ENCODE peak calls at places on chromosomes 6 and 20, in five cellular contexts. J is GF-D8; Y is left cardiac atrium; A is stimulated activated effector memory CD8-positive, alpha-beta T cell treated with anti-CD3 and anti-CD28 coated beads, Interleukin-12 subunit alpha, Interleukin-12 subunit beta, amount 100 ng/mL, for 72 hours; G is cardiac septum. I is an unnamed sample.

GRCh38 chr20:62485062-62485700 is 9.4 kb upstream of the GATA5 start:
- DNase-seq in J (no peak), Y (peak; percentile 75), A (no peak), G (no peak), I (no peak)

GRCh38 chr6:1895721-1896120 is 286.0 kb downstream of the FOXC1 start:
- DNase-seq in J (no peak), Y (no peak), A (no peak), G (no peak), I (no peak)

GRCh38 chr20:48335421-48336090 is 492.2 kb downstream of the PREX1 start:
- DNase-seq in J (no peak), Y (no peak), A (no peak), G (no peak), I (no peak)

GRCh38 chr6:33299237-33299944 is 649 bp upstream of the RGL2 start:
- DNase-seq in J (peak; percentile 86), Y (peak; percentile 95), A (peak; percentile 85), G (peak; percentile 96), I (peak; percentile 96)

GRCh38 chr6:50952092-50952932 is 133.6 kb downstream of the TFAP2B start:
- DNase-seq in J (no peak), Y (no peak), A (no peak), G (no peak), I (no peak)

GRCh38 chr20:50426865-50427739 is 83.1 kb upstream of the PTPN1 start:
- DNase-seq in J (no peak), Y (no peak), A (no peak), G (no peak), I (no peak)

GRCh38 chr6:33592595-33593413 is 12.7 kb upstream of the BAK1 start:
- DNase-seq in J (no peak), Y (no peak), A (no peak), G (no peak), I (no peak)

GRCh38 chr6:37868447-37868825 is 48.9 kb downstream of the ZFAND3 start:
- DNase-seq in J (no peak), Y (no peak), A (no peak), G (no peak), I (no peak)

GRCh38 chr6:168157272-168158007 is 78.4 kb upstream of the FRMD1 start:
- DNase-seq in J (no peak), Y (no peak), A (no peak), G (no peak), I (peak; percentile 74)

GRCh38 chr6:81450180-81450579 is 302.3 kb downstream of the TENT5A start:
- DNase-seq in J (no peak), Y (no peak), A (no peak), G (no peak), I (no peak)

GRCh38 chr6:53854843-53855567 is 60.2 kb downstream of the LRRC1 start:
- DNase-seq in J (no peak), Y (no peak), A (no peak), G (no peak), I (no peak)

GRCh38 chr6:20907486-20908071 is 373.3 kb downstream of the CDKAL1 start:
- DNase-seq in J (no peak), Y (no peak), A (no peak), G (no peak), I (no peak)

GRCh38 chr20:43988867-43989266 is 74.2 kb downstream of the TOX2 start:
- DNase-seq in J (no peak), Y (no peak), A (no peak), G (no peak), I (no peak)

GRCh38 chr20:23200914-23201313 is 114.8 kb upstream of the CD93 start:
- DNase-seq in J (no peak), Y (peak; percentile 28), A (no peak), G (no peak), I (no peak)

GRCh38 chr6:123925360-123925759 is 121.7 kb downstream of the NKAIN2 start:
- DNase-seq in J (no peak), Y (no peak), A (no peak), G (no peak), I (no peak)

GRCh38 chr6:7996538-7997225 is 67.5 kb downstream of the BLOC1S5 start:
- DNase-seq in J (no peak), Y (no peak), A (no peak), G (no peak), I (peak; percentile 73)

GRCh38 chr20:32538526-32538918 is 46.6 kb downstream of the NOL4L start:
- DNase-seq in J (no peak), Y (no peak), A (no peak), G (no peak), I (no peak)

GRCh38 chr20:63641146-63641791 is 12.0 kb downstream of the STMN3 start:
- DNase-seq in J (no peak), Y (no peak), A (no peak), G (no peak), I (no peak)

GRCh38 chr6:82622461-82622860 is 258.8 kb downstream of the TPBG start:
- DNase-seq in J (no peak), Y (no peak), A (no peak), G (no peak), I (no peak)

GRCh38 chr6:84249724-84250123 is 22.3 kb upstream of the CEP162 start:
- DNase-seq in J (no peak), Y (no peak), A (no peak), G (no peak), I (no peak)

GRCh38 chr6:88349511-88349910 is 183.4 kb upstream of the CNR1 start:
- DNase-seq in J (no peak), Y (no peak), A (no peak), G (no peak), I (no peak)

GRCh38 chr6:3345836-3346235 is 87.1 kb downstream of the PSMG4 start:
- DNase-seq in J (no peak), Y (no peak), A (no peak), G (no peak), I (no peak)

GRCh38 chr6:3585320-3585935 is 128.6 kb upstream of the SLC22A23 start:
- DNase-seq in J (no peak), Y (no peak), A (no peak), G (no peak), I (no peak)

GRCh38 chr6:3258720-3259490 is at the start of gene PSMG4:
- DNase-seq in J (peak; percentile 45), Y (peak; percentile 96), A (peak; percentile 94), G (peak; percentile 99), I (peak; percentile 97)

GRCh38 chr6:111592726-111593515 is 12.8 kb downstream of the TRAF3IP2 start:
- DNase-seq in J (no peak), Y (no peak), A (no peak), G (no peak), I (no peak)

GRCh38 chr6:75397806-75398465 is 95.7 kb downstream of the FILIP1 start:
- DNase-seq in J (no peak), Y (no peak), A (no peak), G (no peak), I (no peak)

GRCh38 chr6:167647333-167647732 is 179.4 kb upstream of the AFDN start:
- DNase-seq in J (no peak), Y (no peak), A (no peak), G (no peak), I (no peak)

GRCh38 chr6:130178692-130179091 is 44.1 kb downstream of the SAMD3 start:
- DNase-seq in J (no peak), Y (no peak), A (no peak), G (no peak), I (no peak)

GRCh38 chr6:140071115-140071514 is 696.7 kb upstream of the CITED2 start:
- DNase-seq in J (no peak), Y (no peak), A (no peak), G (no peak), I (no peak)

GRCh38 chr6:90319979-90320667 is 23.5 kb upstream of the BACH2 start:
- DNase-seq in J (no peak), Y (no peak), A (no peak), G (no peak), I (no peak)

GRCh38 chr20:3777726-3778629 is 3.3 kb downstream of the SPEF1 start:
- DNase-seq in J (no peak), Y (peak; percentile 79), A (peak; percentile 45), G (peak; percentile 90), I (peak; percentile 90)

GRCh38 chr6:35544748-35545361 is 32.2 kb upstream of the TULP1 start:
- DNase-seq in J (no peak), Y (no peak), A (no peak), G (no peak), I (no peak)

GRCh38 chr6:110214338-110214737 is 34.1 kb downstream of the CDC40 start:
- DNase-seq in J (no peak), Y (no peak), A (no peak), G (no peak), I (no peak)

GRCh38 chr6:75775219-75775618 is 26.2 kb downstream of the MYO6 start:
- DNase-seq in J (no peak), Y (no peak), A (no peak), G (no peak), I (no peak)

GRCh38 chr6:157770946-157771345 is 52.1 kb upstream of the SNX9 start:
- DNase-seq in J (no peak), Y (no peak), A (no peak), G (no peak), I (no peak)

GRCh38 chr6:160247457-160247883 is 11.2 kb downstream of the SLC22A2 start:
- DNase-seq in J (no peak), Y (no peak), A (no peak), G (no peak), I (no peak)

GRCh38 chr6:141421378-141421777 is 711.3 kb upstream of the GJE1 start:
- DNase-seq in J (no peak), Y (no peak), A (no peak), G (no peak), I (no peak)

GRCh38 chr6:140485740-140486467 is 1111.5 kb upstream of the CITED2 start:
- DNase-seq in J (peak; percentile 0), Y (peak; percentile 36), A (no peak), G (no peak), I (peak; percentile 66)

I was measured in sigmoid colon.